ENCODE peak calls at places on chromosomes 2 and 18, in nine cellular contexts. I, M, F, Y, H, G, N, W and S are unnamed samples.

GRCh38 chr2:202530038-202530437 is 104.7 kb upstream of the FAM117B start:
- DNase-seq in I (no peak), M (no peak), F (no peak), Y (no peak), H (no peak), G (no peak), N (no peak), W (no peak), S (no peak)

GRCh38 chr18:68555935-68556334 is 159.0 kb downstream of the TMX3 start:
- DNase-seq in I (no peak), M (no peak), F (no peak), Y (no peak), H (no peak), G (no peak), N (no peak), W (no peak), S (no peak)

GRCh38 chr2:228507870-228508269 is 326.4 kb upstream of the SPHKAP start:
- DNase-seq in I (no peak), M (no peak), F (no peak), Y (no peak), H (no peak), G (peak; percentile 71), N (no peak), W (no peak), S (no peak)

GRCh38 chr2:222272446-222273035 is 26.3 kb downstream of the PAX3 start:
- DNase-seq in I (peak; percentile 19), M (no peak), F (no peak), Y (no peak), H (no peak), G (no peak), N (no peak), W (no peak), S (no peak)

GRCh38 chr2:21372654-21373053 is 248.9 kb downstream of the TDRD15 start:
- DNase-seq in I (peak; percentile 1), M (no peak), F (no peak), Y (no peak), H (peak; percentile 1), G (peak; percentile 39), N (no peak), W (no peak), S (no peak)

GRCh38 chr18:49944681-49945080 is 131.3 kb upstream of the ACAA2 start:
- DNase-seq in I (peak; percentile 28), M (no peak), F (no peak), Y (peak; percentile 7), H (no peak), G (peak; percentile 43), N (no peak), W (no peak), S (no peak)

GRCh38 chr2:10407841-10408648 is 40.1 kb downstream of the ODC1 start:
- DNase-seq in I (no peak), M (peak; percentile 12), F (peak; percentile 30), Y (peak; percentile 62), H (peak; percentile 79), G (peak; percentile 80), N (peak; percentile 83), W (peak; percentile 76), S (peak; percentile 14)

GRCh38 chr2:5970347-5970746 is 278.2 kb downstream of the SOX11 start:
- DNase-seq in I (no peak), M (no peak), F (no peak), Y (no peak), H (no peak), G (no peak), N (no peak), W (no peak), S (no peak)

GRCh38 chr2:105489168-105489878 is 90.5 kb upstream of the FHL2 start:
- DNase-seq in I (no peak), M (no peak), F (no peak), Y (no peak), H (no peak), G (no peak), N (no peak), W (no peak), S (no peak)

GRCh38 chr18:57915848-57916596 is 112.9 kb upstream of the ATP8B1 start:
- DNase-seq in I (peak; percentile 84), M (no peak), F (no peak), Y (peak; percentile 14), H (peak; percentile 35), G (no peak), N (no peak), W (no peak), S (no peak)

GRCh38 chr2:223058952-223059716 is 7.1 kb downstream of the KCNE4 start:
- DNase-seq in I (no peak), M (no peak), F (no peak), Y (no peak), H (no peak), G (no peak), N (no peak), W (no peak), S (no peak)

GRCh38 chr2:159108178-159108893 is 139.9 kb downstream of the TANC1 start:
- DNase-seq in I (peak; percentile 92), M (no peak), F (no peak), Y (no peak), H (no peak), G (no peak), N (no peak), W (no peak), S (no peak)

GRCh38 chr2:188415754-188416083 is 124.0 kb downstream of the GULP1 start:
- DNase-seq in I (no peak), M (no peak), F (no peak), Y (no peak), H (no peak), G (no peak), N (no peak), W (no peak), S (no peak)

GRCh38 chr2:202773576-202773975 is 98.0 kb downstream of the ICA1L start:
- DNase-seq in I (no peak), M (no peak), F (no peak), Y (no peak), H (no peak), G (no peak), N (no peak), W (no peak), S (no peak)

GRCh38 chr18:70822167-70822566 is 533.3 kb downstream of the SOCS6 start:
- DNase-seq in I (no peak), M (no peak), F (no peak), Y (no peak), H (no peak), G (no peak), N (no peak), W (no peak), S (no peak)

GRCh38 chr18:12907258-12907925 is 23.4 kb upstream of the PTPN2 start:
- DNase-seq in I (no peak), M (no peak), F (no peak), Y (peak; percentile 27), H (no peak), G (no peak), N (no peak), W (no peak), S (no peak)

GRCh38 chr2:160174322-160174721 is 25.8 kb downstream of the ITGB6 start:
- DNase-seq in I (no peak), M (no peak), F (no peak), Y (no peak), H (no peak), G (no peak), N (no peak), W (no peak), S (no peak)

GRCh38 chr2:237421542-237422047 is 7.6 kb upstream of the COL6A3 start:
- DNase-seq in I (peak; percentile 42), M (peak; percentile 75), F (no peak), Y (peak; percentile 82), H (peak; percentile 8), G (peak; percentile 92), N (peak; percentile 85), W (peak; percentile 81), S (peak; percentile 65)

GRCh38 chr2:24820598-24821432 is 27.6 kb downstream of the CENPO start:
- DNase-seq in I (no peak), M (no peak), F (no peak), Y (no peak), H (no peak), G (peak; percentile 45), N (peak; percentile 55), W (no peak), S (no peak)

GRCh38 chr18:6719914-6720692 is 9.4 kb upstream of the ARHGAP28 start:
- DNase-seq in I (no peak), M (no peak), F (no peak), Y (no peak), H (no peak), G (no peak), N (no peak), W (no peak), S (no peak)

GRCh38 chr2:3605013-3605961 is 10.4 kb downstream of the COLEC11 start:
- DNase-seq in I (no peak), M (peak; percentile 20), F (no peak), Y (no peak), H (peak; percentile 26), G (no peak), N (peak; percentile 40), W (peak; percentile 91), S (no peak)

GRCh38 chr2:46803911-46804670 is 111.5 kb downstream of the MCFD2 start:
- DNase-seq in I (no peak), M (no peak), F (no peak), Y (no peak), H (no peak), G (no peak), N (peak; percentile 54), W (no peak), S (no peak)

GRCh38 chr2:71571945-71572344 is 118.6 kb downstream of the DYSF start:
- DNase-seq in I (no peak), M (no peak), F (no peak), Y (no peak), H (no peak), G (no peak), N (no peak), W (no peak), S (no peak)

GRCh38 chr2:95023222-95023597 is 2.3 kb upstream of the MAL start:
- DNase-seq in I (no peak), M (peak; percentile 25), F (no peak), Y (no peak), H (no peak), G (no peak), N (no peak), W (no peak), S (no peak)

GRCh38 chr2:234158812-234159211 is 108.3 kb downstream of the SPP2 start:
- DNase-seq in I (no peak), M (no peak), F (no peak), Y (no peak), H (no peak), G (no peak), N (no peak), W (no peak), S (no peak)

GRCh38 chr2:147569426-147569825 is 275.4 kb upstream of the ACVR2A start:
- DNase-seq in I (no peak), M (no peak), F (no peak), Y (no peak), H (no peak), G (no peak), N (no peak), W (no peak), S (no peak)

GRCh38 chr2:177549171-177549570 is 156.6 kb downstream of the AGPS start:
- DNase-seq in I (no peak), M (no peak), F (no peak), Y (no peak), H (no peak), G (no peak), N (no peak), W (no peak), S (no peak)

GRCh38 chr2:96549466-96549785 is 12.9 kb downstream of the ARID5A start:
- DNase-seq in I (no peak), M (no peak), F (no peak), Y (no peak), H (no peak), G (no peak), N (no peak), W (no peak), S (no peak)

GRCh38 chr2:234308814-234309195 is 188.1 kb downstream of the ARL4C start:
- DNase-seq in I (no peak), M (no peak), F (peak; percentile 8), Y (peak; percentile 70), H (no peak), G (no peak), N (peak; percentile 66), W (no peak), S (no peak)

GRCh38 chr18:48715651-48716354 is 177.0 kb downstream of the CTIF start:
- DNase-seq in I (no peak), M (no peak), F (no peak), Y (no peak), H (peak; percentile 94), G (peak; percentile 56), N (peak; percentile 81), W (no peak), S (no peak)

GRCh38 chr18:43380098-43380672 is 102.9 kb upstream of the SYT4 start:
- DNase-seq in I (no peak), M (no peak), F (no peak), Y (no peak), H (no peak), G (no peak), N (no peak), W (no peak), S (no peak)